ENCODE peak calls at places on chromosome 10, in four cellular contexts. One of them, this sample, is unnamed.

GRCh38 chr10:88949912-88950664 is 2.5 kb downstream of the ACTA2 start:
- DNase-seq in hepatocyte: no peak
- DNase-seq in neural progenitor cell: no peak
- DNase-seq in PC-3: no peak
- DNase-seq in this sample: peak; percentile 27

GRCh38 chr10:70722820-70723424 is 50.6 kb downstream of the ADAMTS14 start:
- DNase-seq in hepatocyte: no peak
- DNase-seq in neural progenitor cell: no peak
- DNase-seq in PC-3: peak; percentile 79
- DNase-seq in this sample: peak; percentile 79

GRCh38 chr10:103153765-103154197 is 39.3 kb downstream of the NT5C2 start:
- DNase-seq in hepatocyte: no peak
- DNase-seq in neural progenitor cell: peak; percentile 10
- DNase-seq in PC-3: peak; percentile 31
- DNase-seq in this sample: peak; percentile 64

GRCh38 chr10:71486465-71487114 is 89.9 kb downstream of the CDH23 start:
- DNase-seq in hepatocyte: peak; percentile 71
- DNase-seq in neural progenitor cell: peak; percentile 92
- DNase-seq in PC-3: peak; percentile 50
- DNase-seq in this sample: peak; percentile 53

GRCh38 chr10:113476191-113476590 is 76.7 kb upstream of the HABP2 start:
- DNase-seq in hepatocyte: no peak
- DNase-seq in neural progenitor cell: no peak
- DNase-seq in PC-3: no peak
- DNase-seq in this sample: peak; percentile 69

GRCh38 chr10:34955391-34955790 is 134.8 kb downstream of the CUL2 start:
- DNase-seq in hepatocyte: no peak
- DNase-seq in neural progenitor cell: no peak
- DNase-seq in PC-3: no peak
- DNase-seq in this sample: no peak

GRCh38 chr10:115985696-115986095 is 287.3 kb downstream of the GFRA1 start:
- DNase-seq in hepatocyte: no peak
- DNase-seq in neural progenitor cell: no peak
- DNase-seq in PC-3: no peak
- DNase-seq in this sample: no peak

GRCh38 chr10:79246606-79247275 is 100.5 kb upstream of the PPIF start:
- DNase-seq in hepatocyte: no peak
- DNase-seq in neural progenitor cell: no peak
- DNase-seq in PC-3: no peak
- DNase-seq in this sample: peak; percentile 74

GRCh38 chr10:49552277-49552676 is 13.4 kb upstream of the ERCC6 start:
- DNase-seq in hepatocyte: peak; percentile 25
- DNase-seq in neural progenitor cell: no peak
- DNase-seq in PC-3: peak; percentile 100
- DNase-seq in this sample: peak; percentile 96

GRCh38 chr10:93138113-93138870 is 64.6 kb downstream of the CYP26A1 start:
- DNase-seq in hepatocyte: no peak
- DNase-seq in neural progenitor cell: no peak
- DNase-seq in PC-3: no peak
- DNase-seq in this sample: peak; percentile 63

GRCh38 chr10:30434273-30435067 is 486 bp downstream of the MAP3K8 start:
- DNase-seq in hepatocyte: peak; percentile 94
- DNase-seq in neural progenitor cell: peak; percentile 79
- DNase-seq in PC-3: peak; percentile 42
- DNase-seq in this sample: peak; percentile 87

GRCh38 chr10:103688451-103688850 is 166.9 kb downstream of the SH3PXD2A start:
- DNase-seq in hepatocyte: peak; percentile 56
- DNase-seq in neural progenitor cell: no peak
- DNase-seq in PC-3: no peak
- DNase-seq in this sample: no peak

GRCh38 chr10:102649770-102650654 is 5.7 kb downstream of the TRIM8 start:
- DNase-seq in hepatocyte: no peak
- DNase-seq in neural progenitor cell: peak; percentile 63
- DNase-seq in PC-3: no peak
- DNase-seq in this sample: no peak

GRCh38 chr10:52801951-52802350 is 29.4 kb upstream of the MBL2 start:
- DNase-seq in hepatocyte: no peak
- DNase-seq in neural progenitor cell: no peak
- DNase-seq in PC-3: peak; percentile 100
- DNase-seq in this sample: peak; percentile 28

GRCh38 chr10:14124951-14125350 is 205.8 kb downstream of the FRMD4A start:
- DNase-seq in hepatocyte: no peak
- DNase-seq in neural progenitor cell: no peak
- DNase-seq in PC-3: no peak
- DNase-seq in this sample: no peak

GRCh38 chr10:103931603-103932002 is 13.6 kb upstream of the STN1 start:
- DNase-seq in hepatocyte: no peak
- DNase-seq in neural progenitor cell: no peak
- DNase-seq in PC-3: no peak
- DNase-seq in this sample: no peak

GRCh38 chr10:71697938-71698709 is 21.5 kb downstream of the C10orf105 start:
- DNase-seq in hepatocyte: no peak
- DNase-seq in neural progenitor cell: no peak
- DNase-seq in PC-3: peak; percentile 6
- DNase-seq in this sample: no peak

GRCh38 chr10:123354521-123354920 is 200.3 kb downstream of the BUB3 start:
- DNase-seq in hepatocyte: no peak
- DNase-seq in neural progenitor cell: no peak
- DNase-seq in PC-3: no peak
- DNase-seq in this sample: no peak

GRCh38 chr10:71623098-71623985 is 96.2 kb downstream of the C10orf105 start:
- DNase-seq in hepatocyte: peak; percentile 71
- DNase-seq in neural progenitor cell: peak; percentile 64
- DNase-seq in PC-3: peak; percentile 41
- DNase-seq in this sample: peak; percentile 59

GRCh38 chr10:86992929-86993328 is 24.6 kb downstream of the ADIRF start:
- DNase-seq in hepatocyte: no peak
- DNase-seq in neural progenitor cell: no peak
- DNase-seq in PC-3: no peak
- DNase-seq in this sample: no peak

GRCh38 chr10:88735661-88736060 is 24.2 kb upstream of the LIPN start:
- DNase-seq in hepatocyte: no peak
- DNase-seq in neural progenitor cell: no peak
- DNase-seq in PC-3: no peak
- DNase-seq in this sample: peak; percentile 57

GRCh38 chr10:11242443-11243386 is 225.0 kb downstream of the CELF2 start:
- DNase-seq in hepatocyte: no peak
- DNase-seq in neural progenitor cell: no peak
- DNase-seq in PC-3: no peak
- DNase-seq in this sample: peak; percentile 34

GRCh38 chr10:85280014-85280413 is 951.6 kb downstream of the CCSER2 start:
- DNase-seq in hepatocyte: peak; percentile 59
- DNase-seq in neural progenitor cell: peak; percentile 17
- DNase-seq in PC-3: no peak
- DNase-seq in this sample: no peak

GRCh38 chr10:26303366-26303765 is 86.8 kb downstream of the GAD2 start:
- DNase-seq in hepatocyte: no peak
- DNase-seq in neural progenitor cell: no peak
- DNase-seq in PC-3: no peak
- DNase-seq in this sample: no peak

GRCh38 chr10:124558339-124558685 is 96.7 kb downstream of the LHPP start:
- DNase-seq in hepatocyte: no peak
- DNase-seq in neural progenitor cell: no peak
- DNase-seq in PC-3: no peak
- DNase-seq in this sample: no peak

GRCh38 chr10:7652121-7652520 is 14.6 kb downstream of the ITIH5 start:
- DNase-seq in hepatocyte: no peak
- DNase-seq in neural progenitor cell: no peak
- DNase-seq in PC-3: no peak
- DNase-seq in this sample: peak; percentile 36

GRCh38 chr10:60446855-60447254 is 57.2 kb upstream of the ANK3 start:
- DNase-seq in hepatocyte: no peak
- DNase-seq in neural progenitor cell: no peak
- DNase-seq in PC-3: peak; percentile 98
- DNase-seq in this sample: peak; percentile 29

GRCh38 chr10:26412932-26413331 is 25.2 kb upstream of the APBB1IP start:
- DNase-seq in hepatocyte: no peak
- DNase-seq in neural progenitor cell: no peak
- DNase-seq in PC-3: no peak
- DNase-seq in this sample: no peak

DNA sequence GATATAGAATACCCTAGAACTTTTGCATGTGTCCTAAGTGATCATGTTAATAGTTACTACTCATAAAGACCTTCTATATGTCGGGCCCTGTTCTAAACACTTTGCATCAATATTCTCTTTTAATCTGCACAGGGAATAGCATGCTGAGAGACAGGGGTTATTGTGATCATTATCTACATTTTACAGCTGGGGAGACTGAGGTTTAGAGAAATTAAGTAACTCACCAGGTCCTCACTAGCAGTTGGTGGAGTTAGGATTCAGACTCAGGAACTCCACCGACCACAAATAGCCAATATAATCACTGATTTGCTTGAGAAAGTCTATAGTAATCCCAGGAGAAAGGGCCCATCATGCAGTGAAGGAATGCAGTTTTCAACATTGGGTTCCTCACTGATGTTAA is 111.2 kb upstream of the ADO start:
- DNase-seq in hepatocyte: no peak
- DNase-seq in neural progenitor cell: no peak
- DNase-seq in PC-3: no peak
- DNase-seq in this sample: no peak
- H3K4me1 ChIP-seq in hepatocyte: no peaks in the 10 kb centered on the region
- H3K4me1 ChIP-seq in neural progenitor cell: no peaks in the 10 kb centered on the region
- H3K4me1 ChIP-seq in PC-3: no peaks in the 10 kb centered on the region
- H3K4me1 ChIP-seq in this sample: no peaks in the 10 kb centered on the region

DNA sequence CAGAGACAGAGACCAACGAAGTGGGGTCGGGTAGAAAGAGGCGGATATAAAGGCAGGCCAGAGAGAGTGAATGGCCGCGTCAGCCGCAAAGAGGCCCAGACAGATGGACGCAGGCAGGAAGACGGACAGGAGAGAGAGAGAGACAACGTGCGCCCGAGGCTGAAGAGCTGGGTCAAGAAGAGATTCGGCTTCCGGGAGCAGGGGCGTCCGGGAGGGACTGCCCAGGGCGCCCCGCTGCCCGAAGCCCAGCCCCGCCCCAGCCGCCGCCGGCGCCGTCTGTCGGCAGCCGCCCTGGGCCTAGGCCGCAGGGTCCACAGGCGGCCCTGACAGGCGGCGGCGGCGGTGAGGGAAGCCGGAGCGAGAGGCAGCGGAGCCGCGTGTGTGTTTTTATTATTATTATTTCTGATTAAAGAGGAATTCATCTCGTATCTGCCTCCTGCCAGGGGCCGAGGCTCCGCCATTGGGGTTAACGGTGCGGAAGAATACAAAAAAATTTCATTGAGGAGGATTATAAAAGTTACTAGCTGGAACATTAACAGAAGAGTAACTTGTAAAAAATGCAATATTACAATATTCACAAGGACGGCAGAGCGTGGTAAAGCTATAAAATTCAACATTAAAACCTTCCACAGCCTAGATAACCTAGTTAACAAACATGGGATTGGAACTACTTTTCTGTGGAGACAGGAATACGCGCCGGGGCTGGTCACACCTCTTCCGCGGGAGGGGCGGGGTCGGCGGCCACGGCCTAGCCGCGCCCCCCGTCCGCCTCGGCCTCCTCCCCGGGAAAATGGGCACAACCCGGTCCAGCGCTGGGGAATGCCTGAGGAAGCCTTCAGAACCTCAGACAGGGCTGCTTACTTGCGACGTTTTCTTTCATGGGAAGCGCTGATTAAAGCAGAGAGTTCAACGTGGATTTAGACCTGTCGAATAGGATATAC is 29.7 kb upstream of the PAX2 start:
- DNase-seq in hepatocyte: no peak
- DNase-seq in neural progenitor cell: peak; percentile 69
- DNase-seq in PC-3: no peak
- DNase-seq in this sample: no peak
- TF ChIP-seq EZH2 in hepatocyte: peak; percentile 86
- TF ChIP-seq EZH2 in neural progenitor cell: peak; percentile 97
- TF ChIP-seq EZH2 in PC-3: no peak
- TF ChIP-seq EZH2 in this sample: peak; percentile 21

DNA sequence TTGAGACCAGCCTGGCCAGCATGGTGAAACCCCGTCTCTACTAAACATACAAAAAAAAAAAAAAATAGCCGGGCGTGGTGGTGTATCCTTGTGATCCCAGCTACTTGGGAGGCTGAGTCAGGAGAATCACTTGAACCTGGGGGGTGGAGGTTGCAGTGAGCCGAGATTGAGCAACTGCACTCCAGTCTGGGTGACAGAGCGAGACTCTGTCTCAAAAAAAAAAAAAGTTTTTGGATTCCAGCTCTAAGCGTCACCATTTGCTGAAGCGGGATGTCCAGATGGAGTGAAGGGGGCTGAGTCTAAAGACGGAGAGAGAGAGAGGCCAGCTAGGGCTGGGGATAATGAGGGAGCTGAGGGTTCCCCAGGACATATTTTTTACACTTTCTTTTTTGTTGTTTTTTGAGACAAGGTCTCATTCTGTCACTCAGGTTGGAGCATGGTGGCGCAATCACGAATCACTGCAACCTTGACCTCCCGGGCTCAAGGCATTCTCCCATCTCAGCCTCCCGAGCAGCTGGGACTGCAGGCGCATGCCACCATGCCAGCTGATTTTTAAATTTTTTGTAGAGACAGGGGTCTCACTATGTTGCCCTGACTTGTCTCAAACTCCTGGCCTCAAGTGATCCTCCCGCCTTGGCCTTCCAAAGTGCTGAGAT is 9.4 kb upstream of the HK1 start:
- DNase-seq in hepatocyte: no peak
- DNase-seq in neural progenitor cell: no peak
- DNase-seq in PC-3: no peak
- DNase-seq in this sample: peak; percentile 13
- TF ChIP-seq EZH2phosphoT487 in hepatocyte: no peak
- TF ChIP-seq EZH2phosphoT487 in neural progenitor cell: no peak
- TF ChIP-seq EZH2phosphoT487 in PC-3: no peak
- TF ChIP-seq EZH2phosphoT487 in this sample: no peak

GRCh38 chr10:72735288-72735926 is 43.5 kb downstream of the MCU start:
- DNase-seq in hepatocyte: no peak
- DNase-seq in neural progenitor cell: no peak
- DNase-seq in PC-3: no peak
- DNase-seq in this sample: no peak
- H3K4me1 ChIP-seq in hepatocyte: peaks cover 35% of the 10 kb centered on the region
- H3K4me1 ChIP-seq in neural progenitor cell: peaks cover 6% of the 10 kb centered on the region
- H3K4me1 ChIP-seq in PC-3: peaks cover 8% of the 10 kb centered on the region
- H3K4me1 ChIP-seq in this sample: peaks cover 18% of the 10 kb centered on the region

GRCh38 chr10:117164878-117165556 is 26.9 kb upstream of the VAX1 start:
- DNase-seq in hepatocyte: no peak
- DNase-seq in neural progenitor cell: peak; percentile 41
- DNase-seq in PC-3: no peak
- DNase-seq in this sample: peak; percentile 23
- TF ChIP-seq EZH2 in hepatocyte: no peak
- TF ChIP-seq EZH2 in neural progenitor cell: no peak
- TF ChIP-seq EZH2 in PC-3: no peak
- TF ChIP-seq EZH2 in this sample: peak; percentile 78

DNA sequence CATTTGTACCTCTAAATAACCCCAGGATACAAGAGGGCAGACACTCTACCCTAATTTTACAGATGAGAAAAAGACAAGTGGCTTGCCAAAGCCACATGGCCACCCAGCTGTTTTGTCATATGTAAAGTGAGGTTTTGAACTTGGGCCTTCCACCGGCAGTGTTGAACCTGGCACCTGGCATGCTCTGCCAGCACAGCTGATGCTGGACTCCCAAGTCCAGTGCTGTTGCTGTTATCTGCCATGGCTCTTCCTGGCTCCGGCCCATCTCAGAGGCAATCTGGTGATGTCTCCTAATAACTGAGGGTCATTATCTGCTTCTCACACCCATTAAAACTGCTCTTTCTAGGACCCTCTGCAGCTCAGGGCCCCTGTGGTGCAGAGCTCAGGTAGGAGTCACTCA is 25.0 kb downstream of the BCCIP start:
- DNase-seq in hepatocyte: no peak
- DNase-seq in neural progenitor cell: no peak
- DNase-seq in PC-3: no peak
- DNase-seq in this sample: no peak
- TF ChIP-seq EZH2phosphoT487 in hepatocyte: no peak
- TF ChIP-seq EZH2phosphoT487 in neural progenitor cell: no peak
- TF ChIP-seq EZH2phosphoT487 in PC-3: no peak
- TF ChIP-seq EZH2phosphoT487 in this sample: no peak

GRCh38 chr10:48470893-48471805 is 133.7 kb downstream of the ARHGAP22 start:
- DNase-seq in hepatocyte: no peak
- DNase-seq in neural progenitor cell: no peak
- DNase-seq in PC-3: no peak
- DNase-seq in this sample: peak; percentile 56
- H3K4me1 ChIP-seq in hepatocyte: peaks cover 33% of the 10 kb centered on the region
- H3K4me1 ChIP-seq in neural progenitor cell: peaks cover 20% of the 10 kb centered on the region
- H3K4me1 ChIP-seq in PC-3: no peaks in the 10 kb centered on the region
- H3K4me1 ChIP-seq in this sample: peaks cover 9% of the 10 kb centered on the region

This sample was measured in GM23248.